ENCODE peak calls at places on chromosomes 16 and 17, in six cellular contexts. A is ovary, V is astrocyte of the spinal cord, Z is psoas muscle, J is fibroblast of mammary gland, Y is sigmoid colon. S is an unnamed sample.

GRCh38 chr17:60713619-60714018 is 36.0 kb downstream of the BCAS3 start:
- DNase-seq in Z (no peak), J (no peak), A (no peak), Y (no peak), V (no peak), S (no peak)

GRCh38 chr16:14289692-14290340 is 218.7 kb downstream of the MRTFB start:
- DNase-seq in A (no peak), Y (no peak), V (no peak), J (peak), Z (no peak), S (no peak)

GRCh38 chr16:62035115-62036092 is 834 bp downstream of the CDH8 start:
- DNase-seq in V (peak), A (peak), Y (no peak), Z (no peak), J (no peak), S (no peak)

GRCh38 chr16:77148121-77148520 is 42.9 kb upstream of the MON1B start:
- DNase-seq in A (no peak), Z (no peak), V (no peak), J (no peak), Y (no peak), S (no peak)

GRCh38 chr17:75218121-75218520 is 12.6 kb downstream of the NUP85 start:
- DNase-seq in Y (no peak), Z (no peak), V (no peak), J (no peak), A (no peak), S (no peak)

GRCh38 chr17:81419333-81419885 is 24.2 kb downstream of the BAHCC1 start:
- DNase-seq in Y (peak), V (peak), Z (peak), A (peak), J (peak), S (no peak)

GRCh38 chr16:84535851-84536250 is 31.4 kb upstream of the MEAK7 start:
- DNase-seq in J (no peak), V (no peak), A (no peak), Y (no peak), Z (no peak), S (no peak)

GRCh38 chr17:74163271-74163821 is 40.1 kb upstream of the RPL38 start:
- DNase-seq in V (no peak), J (no peak), Z (no peak), A (no peak), Y (no peak), S (no peak)

GRCh38 chr17:4313482-4314114 is 49.8 kb upstream of the ANKFY1 start:
- DNase-seq in V (no peak), J (peak), Y (no peak), Z (no peak), A (no peak), S (no peak)

GRCh38 chr17:78184868-78185267 is 2.0 kb downstream of the TK1 start:
- DNase-seq in A (no peak), J (no peak), V (no peak), Z (no peak), Y (no peak), S (no peak)

GRCh38 chr16:3876695-3877094 is 3.8 kb downstream of the CREBBP start:
- DNase-seq in J (peak), Z (no peak), Y (no peak), V (no peak), A (no peak), S (no peak)

GRCh38 chr16:85750827-85751641 is at the start of gene C16orf74:
- DNase-seq in A (peak), Z (no peak), J (no peak), V (no peak), Y (no peak), S (no peak)

GRCh38 chr17:5126719-5127488 is 11.1 kb downstream of the USP6 start:
- DNase-seq in J (no peak), A (peak), Z (no peak), V (no peak), Y (no peak), S (no peak)

GRCh38 chr17:40557531-40558299 is 7.6 kb downstream of the CCR7 start:
- DNase-seq in V (no peak), J (peak), Z (peak), A (peak), Y (no peak), S (no peak)

GRCh38 chr16:50152807-50153647 is at the start of gene TENT4B:
- DNase-seq in Y (peak), V (peak), J (peak), Z (peak), A (peak), S (peak)

GRCh38 chr16:73152731-73153130 is 104.8 kb upstream of the ZFHX3 start:
- DNase-seq in J (no peak), V (no peak), Z (no peak), Y (no peak), A (no peak), S (no peak)

GRCh38 chr16:87860553-87861299 is 8.6 kb downstream of the SLC7A5 start:
- DNase-seq in Z (peak), A (peak), V (peak), Y (peak), J (peak), S (no peak)

GRCh38 chr16:85637808-85638186 is 24.7 kb downstream of the GSE1 start:
- DNase-seq in J (no peak), A (no peak), Y (no peak), Z (no peak), V (no peak), S (no peak)

GRCh38 chr16:5020551-5020950 is 13.2 kb downstream of the NAGPA start:
- DNase-seq in J (no peak), A (no peak), Y (no peak), V (no peak), Z (no peak), S (no peak)

GRCh38 chr16:69444873-69445517 is 20.6 kb downstream of the CYB5B start:
- DNase-seq in V (peak), J (peak), A (no peak), Z (no peak), Y (no peak), S (no peak)

GRCh38 chr17:74730491-74731346 is 6.3 kb upstream of the RAB37 start:
- DNase-seq in Y (no peak), V (no peak), J (no peak), Z (no peak), A (no peak), S (no peak)

GRCh38 chr17:42895185-42895555 is 5.4 kb upstream of the G6PC1 start:
- DNase-seq in Z (peak), A (peak), J (peak), V (peak), Y (peak), S (no peak)

GRCh38 chr16:12315330-12316138 is 339.0 kb downstream of the SNX29 start:
- DNase-seq in V (no peak), J (no peak), Y (no peak), Z (no peak), A (no peak), S (no peak)

GRCh38 chr17:41655611-41656111 is 31.3 kb upstream of the KRT17 start:
- DNase-seq in V (no peak), Z (peak), Y (no peak), A (no peak), J (no peak), S (no peak)

GRCh38 chr16:88561485-88562369 is 8.5 kb upstream of the ZC3H18 start:
- DNase-seq in Y (no peak), J (peak), A (peak), Z (peak), V (peak), S (peak)

GRCh38 chr16:13961099-13961811 is 41.3 kb downstream of the ERCC4 start:
- DNase-seq in J (peak), Y (no peak), V (peak), Z (no peak), A (no peak), S (no peak)

GRCh38 chr17:13885953-13886889 is 183.1 kb upstream of the COX10 start:
- DNase-seq in Y (no peak), Z (no peak), A (no peak), V (no peak), J (peak), S (no peak)

GRCh38 chr17:13931111-13931526 is 138.2 kb upstream of the COX10 start:
- DNase-seq in V (peak), Y (peak), A (no peak), Z (no peak), J (peak), S (no peak)

GRCh38 chr17:41967141-41967920 is 736 bp downstream of the CNP start:
- DNase-seq in A (peak), V (no peak), Z (peak), Y (peak), J (peak), S (peak)

GRCh38 chr17:81868674-81869220 is 2.4 kb downstream of the ARHGDIA start:
- DNase-seq in J (peak), Y (peak), V (peak), A (peak), Z (peak), S (no peak)

GRCh38 chr17:34242553-34242952 is 12.5 kb upstream of the CCL2 start:
- DNase-seq in Z (no peak), J (no peak), Y (no peak), V (no peak), A (no peak), S (no peak)

GRCh38 chr17:46736100-46736499 is 82.4 kb downstream of the WNT3 start:
- DNase-seq in J (no peak), Y (no peak), V (no peak), A (no peak), Z (no peak), S (no peak)

GRCh38 chr16:1089822-1090619 is 6.0 kb downstream of the C1QTNF8 start:
- DNase-seq in Y (no peak), J (no peak), A (no peak), Z (peak), V (no peak), S (no peak)

GRCh38 chr16:16083421-16084156 is 134.2 kb downstream of the ABCC1 start:
- DNase-seq in J (peak), Y (no peak), V (peak), A (no peak), Z (no peak), S (peak)

GRCh38 chr17:46727572-46728348 is 90.7 kb downstream of the WNT3 start:
- DNase-seq in V (peak), Y (no peak), J (peak), A (no peak), Z (no peak), S (no peak)

GRCh38 chr16:3498988-3499387 is 1.8 kb upstream of the CLUAP1 start:
- DNase-seq in Y (peak), J (no peak), A (no peak), Z (no peak), V (no peak), S (no peak)

GRCh38 chr17:65794572-65794971 is 233.1 kb upstream of the AXIN2 start:
- DNase-seq in J (peak), Y (no peak), A (no peak), V (peak), Z (no peak), S (no peak)

GRCh38 chr16:85120006-85120340 is 7.7 kb upstream of the CIBAR2 start:
- DNase-seq in A (no peak), V (no peak), Z (no peak), J (no peak), Y (no peak), S (no peak)

GRCh38 chr17:38559025-38559879 is 46.5 kb downstream of the SRCIN1 start:
- DNase-seq in Y (peak), J (peak), V (no peak), A (peak), Z (peak), S (peak)
- TF ChIP-seq CTCF in Y (no peak), J (no peak), V (no peak), A (no peak), Z (no peak), S (peak)

GRCh38 chr16:79997257-79997656 is 396.7 kb upstream of the MAF start:
- DNase-seq in Y (no peak), V (peak), Z (no peak), J (peak), A (no peak), S (no peak)
- TF ChIP-seq CTCF in Y (no peak), V (peak), Z (peak), J (peak), A (no peak), S (no peak)

DNA sequence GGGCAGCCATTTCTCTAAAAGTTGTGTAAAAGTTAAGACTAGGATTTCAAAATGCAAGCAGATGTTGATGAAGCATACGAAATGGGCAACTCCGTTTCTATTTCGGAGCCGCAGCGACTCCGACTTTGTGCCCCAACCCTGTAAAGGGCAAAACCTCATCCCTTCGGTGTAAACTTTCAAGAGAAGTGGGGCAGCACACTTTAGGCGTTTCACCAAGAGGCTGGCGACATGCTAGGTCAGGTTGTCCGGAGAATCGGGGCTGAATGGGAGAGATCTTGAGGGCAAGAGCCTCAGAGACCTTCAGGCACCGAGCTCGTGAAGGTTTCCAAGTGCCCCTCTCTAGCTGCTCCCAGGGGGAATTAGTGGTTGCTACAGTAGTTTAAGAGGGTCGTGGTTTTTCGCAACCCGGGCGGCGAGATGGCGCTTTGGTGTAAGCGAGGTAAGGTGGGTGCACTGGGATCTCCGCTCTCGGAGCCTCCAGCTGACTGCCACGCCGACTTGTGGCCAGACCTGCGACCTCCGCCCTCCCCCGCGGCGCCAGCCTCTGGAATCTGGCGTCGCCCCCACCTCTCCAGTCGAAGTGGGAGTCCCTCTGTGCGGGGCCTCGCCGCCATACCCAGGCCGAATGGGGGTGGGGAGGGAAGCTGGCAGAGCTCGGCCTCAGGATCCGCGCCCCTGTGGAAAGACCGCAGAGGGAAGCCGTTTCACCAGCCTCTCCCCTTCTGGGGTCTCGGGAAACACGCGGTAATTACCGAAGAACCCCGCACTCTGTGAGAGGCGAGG is 979 bp upstream of the HEXIM2 start:
- DNase-seq in V (peak), A (peak), J (peak), Z (peak), Y (peak), S (peak)
- TF ChIP-seq CTCF in V (no peak), A (peak), J (no peak), Z (peak), Y (no peak), S (no peak)

GRCh38 chr16:65994305-65994704 is 372.2 kb upstream of the CDH5 start:
- DNase-seq in Y (no peak), Z (no peak), A (no peak), V (peak), J (no peak), S (no peak)

GRCh38 chr16:65989861-65990260 is 376.6 kb upstream of the CDH5 start:
- DNase-seq in J (peak), Z (no peak), Y (no peak), A (no peak), V (no peak), S (no peak)

GRCh38 chr16:65988019-65988418 is 378.5 kb upstream of the CDH5 start:
- DNase-seq in Y (no peak), A (peak), V (no peak), Z (no peak), J (no peak), S (no peak)

DNA sequence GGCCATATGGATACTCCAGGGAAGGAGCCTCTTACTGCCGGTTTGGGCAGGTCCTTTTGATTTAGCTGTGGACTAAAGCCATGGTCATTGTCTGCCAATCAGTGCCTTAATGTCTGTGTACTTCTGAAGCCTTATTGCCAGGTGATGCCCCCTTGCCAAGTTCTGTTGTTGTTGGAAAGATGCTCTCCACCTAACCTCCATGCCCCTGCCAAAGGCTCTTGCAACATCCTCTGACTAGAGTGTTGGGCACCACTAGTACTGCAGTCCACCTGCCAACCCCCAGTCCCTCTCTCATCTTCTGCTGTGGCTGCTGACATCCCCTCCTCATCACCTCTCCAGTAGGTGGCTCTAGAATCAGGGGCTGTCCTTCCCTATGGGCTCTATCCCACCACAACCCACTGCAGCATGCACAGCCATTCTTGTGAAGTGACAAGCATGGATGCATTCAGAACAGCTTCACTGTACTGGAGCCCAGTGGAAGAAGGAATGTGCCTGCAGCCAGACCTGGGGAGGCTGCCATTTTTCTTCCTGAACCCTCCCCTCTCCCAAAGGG is 375.3 kb upstream of the CDH5 start:
- DNase-seq in V (no peak), A (no peak), Z (no peak), Y (no peak), J (no peak), S (no peak)
- TF ChIP-seq CTCF in V (peak), A (no peak), Z (no peak), Y (no peak), J (no peak), S (no peak)

GRCh38 chr17:16019347-16019746 is 19.7 kb downstream of the TTC19 start:
- DNase-seq in J (no peak), A (no peak), Z (no peak), V (no peak), Y (no peak), S (no peak)

GRCh38 chr17:16013943-16014407 is 14.4 kb downstream of the TTC19 start:
- DNase-seq in Z (no peak), A (no peak), Y (no peak), J (peak), V (peak), S (no peak)
- TF ChIP-seq CTCF in Z (peak), A (no peak), Y (no peak), J (peak), V (peak), S (no peak)

DNA sequence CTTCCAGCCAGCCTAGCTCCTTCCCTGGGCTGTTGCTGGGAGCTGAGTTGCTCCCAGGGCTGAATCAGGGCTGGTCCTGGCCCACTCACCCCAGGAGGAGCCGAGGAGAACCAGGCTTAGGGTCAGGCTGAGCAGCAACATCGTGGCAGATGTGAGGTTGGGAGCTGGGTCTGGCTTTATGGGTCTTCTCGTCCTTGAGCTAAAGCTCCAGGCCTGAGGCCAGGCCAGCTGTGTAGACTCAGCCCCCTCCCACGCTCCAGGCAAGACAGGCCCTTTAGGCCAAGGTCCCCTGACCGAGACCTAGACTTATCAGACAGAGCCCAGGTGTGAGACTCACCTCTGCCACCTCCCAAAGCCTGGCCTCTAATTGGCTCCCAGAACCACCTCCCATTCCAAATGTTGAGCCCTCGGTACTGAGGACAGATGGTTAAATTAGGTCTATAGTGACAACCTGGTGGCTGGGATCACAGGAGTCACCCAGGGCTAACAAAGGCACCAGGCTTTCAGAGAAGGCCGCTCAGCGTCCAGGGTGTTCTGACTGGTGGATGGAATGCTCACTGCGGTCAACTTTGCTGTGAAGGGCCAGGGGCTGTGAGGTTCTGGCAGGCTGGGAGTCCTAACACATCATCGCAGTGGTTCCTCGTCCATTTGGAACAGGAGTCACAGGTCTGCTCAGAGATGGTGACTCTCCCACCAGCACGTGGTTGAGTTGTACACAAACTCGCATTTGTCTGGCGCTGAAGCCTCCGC is at the start of gene CTRL:
- DNase-seq in A (peak), V (no peak), Y (no peak), Z (peak), J (no peak), S (no peak)
- TF ChIP-seq CTCF in A (peak), V (peak), Y (no peak), Z (peak), J (peak), S (no peak)

DNA sequence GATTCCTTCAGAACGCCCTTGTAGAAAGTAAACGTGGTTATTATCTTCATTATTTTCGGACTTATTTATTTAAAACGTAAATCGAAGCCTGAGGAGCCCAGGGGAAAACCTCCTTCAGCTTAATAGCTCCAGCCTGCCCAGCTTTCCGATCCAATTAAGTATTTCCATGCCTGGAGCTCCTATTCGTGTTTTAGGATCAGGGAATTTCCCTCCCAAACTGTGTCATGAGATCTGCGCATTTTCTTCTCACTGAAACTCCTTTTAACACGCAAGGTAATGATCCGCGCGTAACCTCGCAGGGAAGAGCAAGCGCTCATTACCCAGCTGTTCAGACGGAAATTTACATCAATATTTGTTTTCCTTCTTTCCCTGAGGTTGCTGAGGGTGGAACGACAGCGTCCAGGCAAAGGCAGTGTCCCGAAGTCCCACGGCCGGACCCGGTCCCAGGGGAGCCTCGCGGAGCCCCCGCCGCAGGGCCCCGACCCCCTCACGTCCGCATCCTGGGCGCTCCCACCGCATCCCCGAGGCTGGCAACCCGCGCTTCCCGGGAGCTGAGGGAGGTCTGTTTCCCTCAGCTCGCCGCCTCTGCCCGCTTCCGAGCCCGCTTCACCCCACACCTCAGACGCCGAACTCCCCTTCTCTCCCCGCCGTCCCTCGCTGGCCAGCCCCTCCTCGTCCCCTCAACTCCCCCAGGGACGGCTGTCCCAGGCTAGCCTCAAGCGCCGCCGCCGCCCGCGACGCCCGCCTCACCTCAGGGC is 452 bp downstream of the ABCA5 start:
- DNase-seq in V (peak), Z (no peak), Y (no peak), J (peak), A (no peak), S (no peak)
- TF ChIP-seq CTCF in V (no peak), Z (no peak), Y (no peak), J (no peak), A (no peak), S (no peak)